ENCODE peak calls at places on chromosome 13, in seven cellular contexts. B is HCT116, P is OCI-LY7, Y is endothelial cell, W is K562, C is GM13976, A is thoracic aorta. H is an unnamed sample.

GRCh38 chr13:56720841-56721240 is 419.9 kb upstream of the PRR20A start:
- DNase-seq in B (no peak), P (no peak), Y (no peak), W (no peak), C (no peak), A (no peak), H (no peak)

GRCh38 chr13:42525035-42525504 is 48.9 kb upstream of the TNFSF11 start:
- DNase-seq in B (no peak), P (no peak), Y (peak), W (no peak), C (no peak), A (no peak), H (no peak)

GRCh38 chr13:101706651-101707050 is 254.2 kb downstream of the ITGBL1 start:
- DNase-seq in B (no peak), P (no peak), Y (peak), W (no peak), C (no peak), A (no peak), H (no peak)

GRCh38 chr13:69706807-69707206 is 400.8 kb upstream of the ATXN8OS start:
- DNase-seq in B (no peak), P (no peak), Y (no peak), W (no peak), C (no peak), A (no peak), H (no peak)

GRCh38 chr13:23433171-23434153 is at the start of gene SACS:
- DNase-seq in B (no peak), P (no peak), Y (peak), W (no peak), C (peak), A (no peak), H (peak)

GRCh38 chr13:33137726-33138125 is 121.5 kb downstream of the KL start:
- DNase-seq in B (no peak), P (no peak), Y (no peak), W (no peak), C (no peak), A (no peak), H (no peak)

GRCh38 chr13:41520016-41520698 is 62.8 kb downstream of the RGCC start:
- DNase-seq in B (no peak), P (no peak), Y (no peak), W (no peak), C (no peak), A (no peak), H (no peak)

GRCh38 chr13:112368883-112369282 is 7.3 kb upstream of the SPACA7 start:
- DNase-seq in B (no peak), P (no peak), Y (no peak), W (no peak), C (no peak), A (no peak), H (no peak)

GRCh38 chr13:51370116-51370515 is 30.6 kb downstream of the SERPINE3 start:
- DNase-seq in B (no peak), P (no peak), Y (no peak), W (no peak), C (no peak), A (no peak), H (no peak)

GRCh38 chr13:50080158-50080855 is 65.1 kb downstream of the KCNRG start:
- DNase-seq in B (no peak), P (peak), Y (peak), W (peak), C (no peak), A (no peak), H (peak)

GRCh38 chr13:114015111-114015551 is 41.3 kb upstream of the C13orf46 start:
- DNase-seq in B (no peak), P (no peak), Y (no peak), W (no peak), C (no peak), A (no peak), H (no peak)

DNA sequence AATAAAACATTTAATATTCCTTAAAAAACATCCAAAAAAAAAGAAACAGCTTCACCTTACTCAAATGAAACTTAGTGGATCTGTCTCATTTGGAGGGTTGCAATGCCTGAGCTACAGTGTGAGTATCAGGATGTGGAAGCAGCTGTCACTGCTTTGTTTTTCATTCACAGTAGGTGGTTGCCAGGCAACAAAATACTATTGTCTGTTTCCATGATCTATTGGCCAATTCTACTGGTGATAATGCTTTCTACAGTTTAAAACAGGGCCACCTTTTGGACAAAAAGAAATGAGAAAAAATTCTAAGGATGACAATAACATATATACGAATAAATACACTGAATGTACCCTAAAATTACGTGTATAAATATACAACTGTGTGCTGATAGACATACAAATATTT is 3.0 kb downstream of the ENOX1 start:
- DNase-seq in B (no peak), P (no peak), Y (peak), W (no peak), C (peak), A (no peak), H (no peak)
- TF ChIP-seq CTCF in B (no peak), P (no peak), Y (no peak), W (no peak), C (no peak), A (no peak), H (no peak)

DNA sequence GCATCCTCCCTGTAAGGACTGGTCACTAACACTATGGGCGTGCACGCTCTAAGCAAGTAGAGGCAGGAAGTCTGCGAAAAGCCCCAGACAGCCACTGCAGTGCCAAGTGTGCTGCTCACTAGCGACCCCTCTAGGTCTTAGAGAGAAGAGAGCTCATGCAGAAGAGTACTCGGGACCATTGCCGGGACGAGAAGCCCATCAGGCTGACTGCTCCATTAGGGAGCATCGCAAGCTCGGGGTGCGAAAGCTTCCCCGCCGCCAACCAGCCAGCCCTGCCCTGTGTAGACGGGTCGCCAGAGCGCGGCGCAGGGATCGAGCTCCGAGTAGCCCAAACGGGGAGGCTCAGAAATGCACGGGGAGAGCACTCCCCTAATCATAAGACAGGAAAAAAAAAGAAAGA is 16.6 kb downstream of the POU4F1 start:
- DNase-seq in B (no peak), P (no peak), Y (peak), W (peak), C (no peak), A (no peak), H (no peak)
- TF ChIP-seq CTCF in B (no peak), P (peak), Y (peak), W (peak), C (no peak), A (no peak), H (peak)

DNA sequence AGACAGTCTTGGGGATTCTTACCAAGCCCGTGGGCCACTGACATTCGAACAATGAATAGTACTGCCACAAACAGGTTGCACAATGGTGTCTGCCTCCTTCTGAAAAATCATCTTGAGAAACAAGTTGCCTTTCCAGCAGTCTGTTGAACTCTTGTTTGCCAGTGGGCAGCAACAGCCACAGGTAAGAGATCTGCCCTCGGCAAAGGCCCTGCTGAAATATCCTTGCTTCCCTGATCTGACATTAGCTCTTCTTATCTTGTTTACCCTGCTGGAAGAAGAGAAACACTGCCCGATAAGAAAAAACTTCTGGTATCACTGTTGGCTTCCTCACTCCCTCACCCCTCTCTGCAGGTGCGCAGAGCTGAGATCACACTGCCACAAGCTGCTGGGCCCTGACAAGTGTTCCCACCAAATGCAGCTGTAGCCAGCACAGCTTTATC is 2.0 kb downstream of the DOCK9 start:
- DNase-seq in B (no peak), P (peak), Y (peak), W (peak), C (no peak), A (no peak), H (no peak)
- TF ChIP-seq CTCF in B (no peak), P (no peak), Y (no peak), W (no peak), C (no peak), A (no peak), H (no peak)

DNA sequence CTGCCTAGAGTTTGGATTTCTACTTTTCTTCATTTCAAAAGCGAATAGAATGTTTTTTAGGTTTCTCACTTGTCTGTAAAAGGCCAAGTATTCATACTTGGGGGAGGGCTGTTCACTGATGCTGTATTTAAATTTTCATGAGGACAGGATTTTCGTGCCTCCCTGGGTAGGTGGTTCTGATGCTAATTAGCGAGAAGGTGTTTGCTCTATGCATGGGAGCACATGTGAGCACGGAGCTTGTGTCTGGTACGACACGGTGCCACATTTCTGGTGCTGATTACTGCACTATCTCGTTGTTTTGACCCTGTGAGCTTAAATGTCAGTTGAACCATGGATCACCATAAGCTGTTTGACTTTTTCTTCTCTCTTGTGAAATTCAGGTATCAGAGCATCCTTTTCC is 45.8 kb downstream of the MTUS2 start:
- DNase-seq in B (no peak), P (no peak), Y (no peak), W (no peak), C (no peak), A (no peak), H (no peak)
- TF ChIP-seq CTCF in B (no peak), P (no peak), Y (no peak), W (no peak), C (no peak), A (no peak), H (no peak)

H was measured in nephron progenitor cell.